ENCODE peak calls at places on chromosomes 1 and 21, in nine cellular contexts. One of them, this sample, is unnamed.

GRCh38 chr1:205974712-205975111 is 28.5 kb downstream of the RAB7B start:
- DNase-seq in A549: no peak
- DNase-seq in GF-D8: no peak
- DNase-seq in GM12864: no peak
- DNase-seq in AG09309: no peak
- DNase-seq in lower lobe of right lung: no peak
- DNase-seq in SHP77 treated with DMSO at 0.1 percent for 48 hours: no peak
- DNase-seq in EL: no peak
- DNase-seq in COR-L47: no peak
- DNase-seq in this sample: no peak

GRCh38 chr1:74895411-74895810 is 162.5 kb downstream of the TYW3 start:
- DNase-seq in COR-L47: no peak
- DNase-seq in AG09309: no peak
- DNase-seq in A549: no peak
- DNase-seq in GF-D8: no peak
- DNase-seq in lower lobe of right lung: no peak
- DNase-seq in SHP77 treated with DMSO at 0.1 percent for 48 hours: no peak
- DNase-seq in EL: no peak
- DNase-seq in GM12864: no peak
- DNase-seq in this sample: no peak

GRCh38 chr1:236677641-236678235 is 8.6 kb upstream of the ACTN2 start:
- DNase-seq in lower lobe of right lung: no peak
- DNase-seq in AG09309: no peak
- DNase-seq in A549: no peak
- DNase-seq in EL: peak; percentile 13
- DNase-seq in COR-L47: no peak
- DNase-seq in GF-D8: peak; percentile 28
- DNase-seq in GM12864: no peak
- DNase-seq in SHP77 treated with DMSO at 0.1 percent for 48 hours: no peak
- DNase-seq in this sample: no peak

GRCh38 chr1:190738321-190738720 is 260.7 kb upstream of the BRINP3 start:
- DNase-seq in lower lobe of right lung: no peak
- DNase-seq in SHP77 treated with DMSO at 0.1 percent for 48 hours: no peak
- DNase-seq in GF-D8: no peak
- DNase-seq in A549: peak; percentile 4
- DNase-seq in COR-L47: no peak
- DNase-seq in AG09309: no peak
- DNase-seq in GM12864: no peak
- DNase-seq in EL: peak; percentile 18
- DNase-seq in this sample: no peak

GRCh38 chr1:152141971-152142584 is 16.9 kb downstream of the RPTN start:
- DNase-seq in AG09309: peak; percentile 23
- DNase-seq in lower lobe of right lung: peak; percentile 50
- DNase-seq in SHP77 treated with DMSO at 0.1 percent for 48 hours: peak; percentile 46
- DNase-seq in EL: peak; percentile 73
- DNase-seq in A549: peak; percentile 78
- DNase-seq in GF-D8: no peak
- DNase-seq in GM12864: peak; percentile 8
- DNase-seq in COR-L47: peak; percentile 1
- DNase-seq in this sample: no peak

GRCh38 chr1:230778916-230779590 is 31.9 kb downstream of the CAPN9 start:
- DNase-seq in AG09309: no peak
- DNase-seq in COR-L47: no peak
- DNase-seq in A549: no peak
- DNase-seq in SHP77 treated with DMSO at 0.1 percent for 48 hours: no peak
- DNase-seq in lower lobe of right lung: no peak
- DNase-seq in GM12864: no peak
- DNase-seq in GF-D8: no peak
- DNase-seq in EL: no peak
- DNase-seq in this sample: no peak

GRCh38 chr1:12615166-12615915 is 2.7 kb downstream of the DHRS3 start:
- DNase-seq in AG09309: no peak
- DNase-seq in SHP77 treated with DMSO at 0.1 percent for 48 hours: no peak
- DNase-seq in EL: no peak
- DNase-seq in lower lobe of right lung: no peak
- DNase-seq in A549: no peak
- DNase-seq in COR-L47: no peak
- DNase-seq in GF-D8: no peak
- DNase-seq in GM12864: no peak
- DNase-seq in this sample: no peak

GRCh38 chr1:211703812-211704566 is 28.6 kb upstream of the NEK2 start:
- DNase-seq in AG09309: no peak
- DNase-seq in lower lobe of right lung: no peak
- DNase-seq in A549: no peak
- DNase-seq in GF-D8: no peak
- DNase-seq in COR-L47: peak; percentile 84
- DNase-seq in GM12864: no peak
- DNase-seq in EL: no peak
- DNase-seq in SHP77 treated with DMSO at 0.1 percent for 48 hours: peak; percentile 90
- DNase-seq in this sample: peak; percentile 16

GRCh38 chr1:1080951-1081310 is 6.8 kb upstream of the RNF223 start:
- DNase-seq in AG09309: no peak
- DNase-seq in lower lobe of right lung: peak; percentile 33
- DNase-seq in EL: no peak
- DNase-seq in COR-L47: no peak
- DNase-seq in A549: no peak
- DNase-seq in GM12864: no peak
- DNase-seq in GF-D8: no peak
- DNase-seq in SHP77 treated with DMSO at 0.1 percent for 48 hours: no peak
- DNase-seq in this sample: peak; percentile 63

GRCh38 chr1:2596530-2597333 is 10.2 kb downstream of the PRXL2B start:
- DNase-seq in GF-D8: no peak
- DNase-seq in GM12864: no peak
- DNase-seq in SHP77 treated with DMSO at 0.1 percent for 48 hours: no peak
- DNase-seq in lower lobe of right lung: no peak
- DNase-seq in AG09309: no peak
- DNase-seq in EL: no peak
- DNase-seq in A549: no peak
- DNase-seq in COR-L47: no peak
- DNase-seq in this sample: no peak

GRCh38 chr21:34609244-34609950 is 5.5 kb downstream of the RCAN1 start:
- DNase-seq in lower lobe of right lung: no peak
- DNase-seq in A549: no peak
- DNase-seq in GF-D8: no peak
- DNase-seq in GM12864: no peak
- DNase-seq in AG09309: no peak
- DNase-seq in EL: no peak
- DNase-seq in COR-L47: peak; percentile 28
- DNase-seq in SHP77 treated with DMSO at 0.1 percent for 48 hours: no peak
- DNase-seq in this sample: no peak

GRCh38 chr1:226679303-226679702 is 59.8 kb downstream of the ITPKB start:
- DNase-seq in A549: no peak
- DNase-seq in SHP77 treated with DMSO at 0.1 percent for 48 hours: no peak
- DNase-seq in EL: no peak
- DNase-seq in lower lobe of right lung: no peak
- DNase-seq in COR-L47: no peak
- DNase-seq in AG09309: no peak
- DNase-seq in GM12864: no peak
- DNase-seq in GF-D8: peak; percentile 26
- DNase-seq in this sample: no peak

GRCh38 chr1:31755197-31755611 is 8.9 kb downstream of the ADGRB2 start:
- DNase-seq in lower lobe of right lung: no peak
- DNase-seq in GM12864: no peak
- DNase-seq in COR-L47: no peak
- DNase-seq in A549: no peak
- DNase-seq in AG09309: no peak
- DNase-seq in SHP77 treated with DMSO at 0.1 percent for 48 hours: no peak
- DNase-seq in GF-D8: no peak
- DNase-seq in EL: peak; percentile 94
- DNase-seq in this sample: no peak

GRCh38 chr1:229913491-229913890 is 153.5 kb upstream of the GALNT2 start:
- DNase-seq in SHP77 treated with DMSO at 0.1 percent for 48 hours: peak; percentile 24
- DNase-seq in COR-L47: peak; percentile 6
- DNase-seq in lower lobe of right lung: no peak
- DNase-seq in GF-D8: no peak
- DNase-seq in GM12864: no peak
- DNase-seq in A549: no peak
- DNase-seq in AG09309: no peak
- DNase-seq in EL: no peak
- DNase-seq in this sample: no peak

GRCh38 chr1:109718495-109718894 is 6.4 kb downstream of the GSTM5 start:
- DNase-seq in EL: peak; percentile 35
- DNase-seq in AG09309: no peak
- DNase-seq in GF-D8: no peak
- DNase-seq in GM12864: no peak
- DNase-seq in lower lobe of right lung: no peak
- DNase-seq in COR-L47: no peak
- DNase-seq in A549: peak; percentile 66
- DNase-seq in SHP77 treated with DMSO at 0.1 percent for 48 hours: no peak
- DNase-seq in this sample: no peak

GRCh38 chr1:161763522-161764098 is 2.5 kb upstream of the ATF6 start:
- DNase-seq in SHP77 treated with DMSO at 0.1 percent for 48 hours: no peak
- DNase-seq in A549: peak; percentile 63
- DNase-seq in lower lobe of right lung: no peak
- DNase-seq in GF-D8: no peak
- DNase-seq in EL: peak; percentile 25
- DNase-seq in GM12864: no peak
- DNase-seq in AG09309: no peak
- DNase-seq in COR-L47: peak; percentile 6
- DNase-seq in this sample: no peak

GRCh38 chr1:8359617-8360481 is 41.9 kb downstream of the SLC45A1 start:
- DNase-seq in SHP77 treated with DMSO at 0.1 percent for 48 hours: no peak
- DNase-seq in A549: no peak
- DNase-seq in COR-L47: no peak
- DNase-seq in GF-D8: no peak
- DNase-seq in AG09309: no peak
- DNase-seq in lower lobe of right lung: no peak
- DNase-seq in EL: no peak
- DNase-seq in GM12864: no peak
- DNase-seq in this sample: no peak

GRCh38 chr1:185813401-185813979 is 79.3 kb downstream of the HMCN1 start:
- DNase-seq in A549: peak; percentile 63
- DNase-seq in GM12864: peak; percentile 3
- DNase-seq in COR-L47: peak; percentile 76
- DNase-seq in EL: peak; percentile 59
- DNase-seq in AG09309: peak; percentile 35
- DNase-seq in SHP77 treated with DMSO at 0.1 percent for 48 hours: peak; percentile 23
- DNase-seq in lower lobe of right lung: no peak
- DNase-seq in GF-D8: no peak
- DNase-seq in this sample: no peak

GRCh38 chr1:61182049-61182448 is 99.7 kb downstream of the NFIA start:
- DNase-seq in GF-D8: no peak
- DNase-seq in COR-L47: no peak
- DNase-seq in GM12864: no peak
- DNase-seq in AG09309: no peak
- DNase-seq in SHP77 treated with DMSO at 0.1 percent for 48 hours: no peak
- DNase-seq in lower lobe of right lung: no peak
- DNase-seq in EL: peak; percentile 52
- DNase-seq in A549: peak; percentile 38
- DNase-seq in this sample: no peak

GRCh38 chr1:53369761-53370160 is 41.9 kb upstream of the LRP8 start:
- DNase-seq in EL: no peak
- DNase-seq in COR-L47: no peak
- DNase-seq in AG09309: no peak
- DNase-seq in lower lobe of right lung: no peak
- DNase-seq in A549: no peak
- DNase-seq in GM12864: no peak
- DNase-seq in GF-D8: no peak
- DNase-seq in SHP77 treated with DMSO at 0.1 percent for 48 hours: no peak
- DNase-seq in this sample: no peak

GRCh38 chr1:160244209-160244608 is 18.1 kb downstream of the DCAF8 start:
- DNase-seq in SHP77 treated with DMSO at 0.1 percent for 48 hours: no peak
- DNase-seq in EL: no peak
- DNase-seq in GF-D8: no peak
- DNase-seq in A549: no peak
- DNase-seq in AG09309: no peak
- DNase-seq in lower lobe of right lung: no peak
- DNase-seq in COR-L47: no peak
- DNase-seq in GM12864: no peak
- DNase-seq in this sample: no peak

GRCh38 chr1:235648954-235649721 is 446 bp downstream of the GNG4 start:
- DNase-seq in A549: peak; percentile 50
- DNase-seq in SHP77 treated with DMSO at 0.1 percent for 48 hours: no peak
- DNase-seq in EL: peak; percentile 59
- DNase-seq in GF-D8: peak; percentile 6
- DNase-seq in COR-L47: peak; percentile 59
- DNase-seq in AG09309: no peak
- DNase-seq in GM12864: no peak
- DNase-seq in lower lobe of right lung: peak; percentile 70
- DNase-seq in this sample: no peak

GRCh38 chr1:176752505-176752904 is 289.5 kb downstream of the PAPPA2 start:
- DNase-seq in A549: no peak
- DNase-seq in lower lobe of right lung: no peak
- DNase-seq in GM12864: no peak
- DNase-seq in SHP77 treated with DMSO at 0.1 percent for 48 hours: no peak
- DNase-seq in COR-L47: no peak
- DNase-seq in GF-D8: no peak
- DNase-seq in AG09309: no peak
- DNase-seq in EL: no peak
- DNase-seq in this sample: no peak